ENCODE peak calls at places on chromosomes 6 and 20, in six cellular contexts. I is NCI-H2081, O is choroid plexus epithelial cell, L is IMR-90, P is NCI-H460, M is GM12865. N is an unnamed sample.

GRCh38 chr6:149651056-149651455 is 2.5 kb upstream of the KATNA1 start:
- DNase-seq in I (no peak), O (no peak), L (no peak), P (no peak), M (peak), N (no peak)

GRCh38 chr6:53974941-53975340 is 136.3 kb upstream of the MLIP start:
- DNase-seq in I (no peak), O (no peak), L (no peak), P (no peak), M (no peak), N (no peak)

GRCh38 chr20:46991850-46992639 is 97.4 kb downstream of the EYA2 start:
- DNase-seq in I (no peak), O (no peak), L (no peak), P (no peak), M (no peak), N (no peak)

GRCh38 chr6:29845405-29846006 is 17.9 kb downstream of the HLA-G start:
- DNase-seq in I (no peak), O (no peak), L (no peak), P (no peak), M (peak), N (no peak)

GRCh38 chr6:134358320-134358719 is 40.4 kb upstream of the SGK1 start:
- DNase-seq in I (no peak), O (peak), L (peak), P (no peak), M (no peak), N (no peak)

GRCh38 chr6:137904822-137905617 is 38.0 kb downstream of the TNFAIP3 start:
- DNase-seq in I (no peak), O (peak), L (no peak), P (no peak), M (peak), N (no peak)

GRCh38 chr6:111922454-111923297 is 49.4 kb upstream of the FYN start:
- DNase-seq in I (no peak), O (peak), L (peak), P (no peak), M (no peak), N (no peak)

GRCh38 chr6:16592550-16592892 is 168.7 kb downstream of the ATXN1 start:
- DNase-seq in I (no peak), O (no peak), L (no peak), P (no peak), M (no peak), N (no peak)

GRCh38 chr20:19661717-19662637 is 96.1 kb upstream of the RIN2 start:
- DNase-seq in I (peak), O (peak), L (peak), P (peak), M (peak), N (no peak)

GRCh38 chr6:122649701-122650100 is 39.5 kb downstream of the PKIB start:
- DNase-seq in I (no peak), O (no peak), L (no peak), P (no peak), M (no peak), N (no peak)

GRCh38 chr6:75568965-75569364 is 32.7 kb upstream of the SENP6 start:
- DNase-seq in I (no peak), O (no peak), L (no peak), P (no peak), M (peak), N (no peak)

GRCh38 chr6:16752206-16752867 is 8.9 kb downstream of the ATXN1 start:
- DNase-seq in I (no peak), O (peak), L (peak), P (no peak), M (no peak), N (no peak)

GRCh38 chr20:11544029-11544678 is 373.5 kb upstream of the BTBD3 start:
- DNase-seq in I (peak), O (peak), L (peak), P (peak), M (peak), N (no peak)

GRCh38 chr20:49286689-49287551 is 9.1 kb upstream of the ZNFX1 start:
- DNase-seq in I (no peak), O (no peak), L (peak), P (no peak), M (peak), N (no peak)

N was measured in 8988T.